ENCODE peak calls at places on chromosomes 3 and 15, in four cellular contexts. C is SK-N-SH, T is HepG2, P is K562. J is an unnamed sample.

GRCh38 chr3:123287962-123288302 is 86.2 kb downstream of the SEC22A start:
- DNase-seq in C (no peak), T (no peak), P (no peak), J (no peak)

GRCh38 chr15:96264351-96264798 is 66.1 kb upstream of the NR2F2 start:
- DNase-seq in C (no peak), T (peak; percentile 65), P (peak; percentile 46), J (no peak)

GRCh38 chr3:195060531-195061385 is 210.2 kb downstream of the XXYLT1 start:
- DNase-seq in C (peak; percentile 63), T (no peak), P (no peak), J (no peak)

GRCh38 chr15:49179433-49180190 is 9.6 kb downstream of the GALK2 start:
- DNase-seq in C (no peak), T (no peak), P (no peak), J (no peak)

GRCh38 chr15:32855942-32856341 is 138.1 kb downstream of the GREM1 start:
- DNase-seq in C (no peak), T (peak; percentile 81), P (no peak), J (no peak)

GRCh38 chr15:48459571-48460461 is 128.6 kb downstream of the DUT start:
- DNase-seq in C (no peak), T (no peak), P (no peak), J (no peak)

GRCh38 chr15:90402230-90402629 is 14.2 kb downstream of the IQGAP1 start:
- DNase-seq in C (no peak), T (peak; percentile 29), P (no peak), J (no peak)

GRCh38 chr3:32592696-32593353 is 22.2 kb upstream of the DYNC1LI1 start:
- DNase-seq in C (no peak), T (no peak), P (no peak), J (no peak)

GRCh38 chr15:34647569-34648334 is 64.3 kb upstream of the GOLGA8B start:
- DNase-seq in C (no peak), T (no peak), P (no peak), J (no peak)

GRCh38 chr3:13546667-13547171 is 2.2 kb upstream of the FBLN2 start:
- DNase-seq in C (peak; percentile 71), T (no peak), P (peak; percentile 92), J (no peak)

GRCh38 chr15:22963546-22964125 is 16.5 kb downstream of the CYFIP1 start:
- DNase-seq in C (peak; percentile 43), T (no peak), P (no peak), J (no peak)

GRCh38 chr15:25691544-25692430 is 171.3 kb downstream of the ATP10A start:
- DNase-seq in C (no peak), T (no peak), P (no peak), J (no peak)

GRCh38 chr3:65425880-65426279 is 612.8 kb downstream of the MAGI1 start:
- DNase-seq in C (peak; percentile 29), T (peak; percentile 18), P (no peak), J (no peak)

GRCh38 chr15:84752700-84753099 is 4.3 kb downstream of the ZNF592 start:
- DNase-seq in C (no peak), T (peak; percentile 28), P (no peak), J (no peak)

GRCh38 chr15:69337133-69337532 is 38.4 kb downstream of the PAQR5 start:
- DNase-seq in C (no peak), T (no peak), P (no peak), J (no peak)

GRCh38 chr3:176274161-176274560 is 923.1 kb downstream of the TBL1XR1 start:
- DNase-seq in C (no peak), T (no peak), P (no peak), J (no peak)

GRCh38 chr3:141275973-141276372 is 44.3 kb downstream of the PXYLP1 start:
- DNase-seq in C (no peak), T (peak; percentile 86), P (no peak), J (no peak)

GRCh38 chr3:152328841-152329240 is 60.1 kb downstream of the MBNL1 start:
- DNase-seq in C (no peak), T (peak; percentile 78), P (no peak), J (no peak)

GRCh38 chr15:80272987-80273386 is 21.0 kb upstream of the CTXND1 start:
- DNase-seq in C (no peak), T (no peak), P (no peak), J (no peak)

GRCh38 chr15:66483131-66483566 is 14.4 kb downstream of the SNAPC5 start:
- DNase-seq in C (no peak), T (no peak), P (no peak), J (no peak)

GRCh38 chr15:49279481-49280186 is 109.6 kb downstream of the GALK2 start:
- DNase-seq in C (no peak), T (no peak), P (no peak), J (no peak)

GRCh38 chr3:33035596-33035995 is 61.4 kb downstream of the GLB1 start:
- DNase-seq in C (no peak), T (no peak), P (no peak), J (no peak)

GRCh38 chr15:38890194-38890593 is 325.6 kb upstream of the RASGRP1 start:
- DNase-seq in C (no peak), T (no peak), P (no peak), J (no peak)

GRCh38 chr15:90221251-90221900 is 12.4 kb downstream of the CIB1 start:
- DNase-seq in C (peak; percentile 86), T (peak; percentile 67), P (peak; percentile 68), J (no peak)

GRCh38 chr3:54691230-54691900 is 236.5 kb downstream of the LRTM1 start:
- DNase-seq in C (no peak), T (no peak), P (no peak), J (no peak)

GRCh38 chr3:54698059-54698458 is 229.8 kb downstream of the LRTM1 start:
- DNase-seq in C (no peak), T (peak; percentile 19), P (no peak), J (no peak)

GRCh38 chr3:54696313-54696712 is 231.5 kb downstream of the LRTM1 start:
- DNase-seq in C (no peak), T (peak; percentile 22), P (no peak), J (no peak)
- TF ChIP-seq GABPA in C (no peak), T (no peak), P (no peak), J (no peak)

GRCh38 chr15:93235321-93235720 is 146.3 kb upstream of the RGMA start:
- DNase-seq in C (no peak), T (no peak), P (no peak), J (no peak)

GRCh38 chr15:93231994-93232393 is 143.0 kb upstream of the RGMA start:
- DNase-seq in C (no peak), T (no peak), P (no peak), J (no peak)

GRCh38 chr15:93231261-93231939 is 142.4 kb upstream of the RGMA start:
- DNase-seq in C (no peak), T (no peak), P (no peak), J (no peak)

GRCh38 chr15:93232840-93233239 is 143.8 kb upstream of the RGMA start:
- DNase-seq in C (no peak), T (no peak), P (no peak), J (no peak)

DNA sequence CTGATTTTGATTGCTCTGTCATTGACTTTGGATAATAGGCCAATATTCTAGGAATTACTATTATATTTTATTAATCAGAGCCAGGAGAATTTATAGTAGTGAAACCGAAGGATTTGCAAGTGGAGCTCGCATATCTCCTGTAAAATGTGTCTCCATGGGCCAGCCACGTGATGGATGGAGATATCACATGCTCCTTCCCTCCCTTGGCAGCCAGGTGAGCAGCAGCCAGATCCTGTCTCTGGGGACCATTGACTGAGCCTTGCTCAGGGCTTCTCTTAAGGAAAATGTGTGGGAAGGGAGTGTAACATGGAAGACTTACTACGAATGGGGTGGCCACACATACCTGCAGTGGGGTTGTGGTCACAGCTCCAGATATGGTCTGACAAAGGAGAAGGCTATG is 144.7 kb upstream of the RGMA start:
- DNase-seq in C (no peak), T (no peak), P (no peak), J (no peak)
- TF ChIP-seq SMC3 in C (no peak), T (no peak), P (no peak), J (no peak)

GRCh38 chr3:10743366-10744097 is 72.5 kb upstream of the SLC6A11 start:
- DNase-seq in C (no peak), T (no peak), P (no peak), J (no peak)

GRCh38 chr3:10742031-10742671 is 73.9 kb upstream of the SLC6A11 start:
- DNase-seq in C (no peak), T (no peak), P (no peak), J (no peak)

GRCh38 chr3:10740954-10741353 is 75.1 kb upstream of the SLC6A11 start:
- DNase-seq in C (no peak), T (no peak), P (no peak), J (no peak)

GRCh38 chr3:10737785-10738184 is 78.2 kb upstream of the SLC6A11 start:
- DNase-seq in C (no peak), T (no peak), P (no peak), J (no peak)

DNA sequence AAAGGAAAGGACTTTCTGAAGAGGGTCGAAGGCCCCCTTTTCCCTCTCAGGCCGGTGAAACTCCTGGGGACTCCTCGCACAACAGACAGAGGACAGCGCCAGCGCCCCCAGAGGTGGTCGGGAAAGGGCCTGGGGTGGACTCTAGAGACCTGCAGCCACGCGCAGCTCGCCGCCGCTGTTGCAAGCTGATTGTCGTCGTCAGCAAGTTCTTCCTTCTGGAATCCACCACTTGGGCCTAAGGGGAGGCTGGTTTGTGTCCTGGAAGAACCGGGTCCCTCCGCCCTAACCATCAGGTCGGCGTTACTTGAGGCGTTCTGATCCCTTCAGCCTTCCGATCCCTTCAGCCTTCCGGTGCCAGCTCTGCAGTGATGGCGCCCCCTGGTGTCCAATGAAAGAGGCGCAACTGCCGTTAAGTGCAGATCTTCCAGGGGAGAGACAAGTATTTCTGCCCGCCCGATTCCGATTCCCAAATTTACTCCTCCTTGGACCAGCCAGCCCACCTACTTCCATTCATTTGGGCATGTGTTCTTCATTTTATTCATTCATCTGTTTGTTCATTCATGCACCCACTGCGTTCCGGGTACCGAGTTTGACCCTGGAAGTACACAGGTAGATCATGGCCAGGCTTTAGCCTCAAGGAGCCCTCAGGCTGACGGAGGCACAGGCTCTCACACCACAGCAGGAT is 77.2 kb upstream of the SLC6A11 start:
- DNase-seq in C (peak; percentile 81), T (peak; percentile 38), P (peak; percentile 75), J (no peak)
- TF ChIP-seq GABPA in C (no peak), T (no peak), P (no peak), J (no peak)

DNA sequence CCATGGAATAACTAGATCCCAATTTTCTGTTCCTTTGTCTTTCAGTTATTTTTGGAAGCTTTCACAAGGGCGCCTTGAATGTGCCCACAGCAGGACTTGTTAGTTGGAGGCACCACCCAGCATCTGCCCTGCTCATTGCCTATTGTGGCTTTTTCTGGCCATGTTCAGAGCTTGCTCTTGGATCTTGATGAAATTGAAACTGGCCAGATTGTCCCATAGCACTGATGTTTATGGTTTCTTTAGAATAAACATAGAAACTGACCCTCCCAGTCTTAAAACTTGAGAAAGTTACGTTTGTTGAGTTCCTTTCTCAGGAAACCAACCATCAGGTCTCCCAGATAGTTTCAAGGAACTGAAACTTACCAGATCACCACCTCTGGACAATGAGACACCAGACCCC is 474.7 kb downstream of the IL5RA start:
- DNase-seq in C (no peak), T (no peak), P (no peak), J (no peak)
- TF ChIP-seq SMC3 in C (no peak), T (no peak), P (no peak), J (no peak)

GRCh38 chr3:40116478-40117162 is 192.9 kb upstream of the EIF1B start:
- DNase-seq in C (no peak), T (no peak), P (no peak), J (no peak)
- TF ChIP-seq GABPA in C (no peak), T (no peak), P (no peak), J (no peak)

GRCh38 chr15:78192826-78193594 is 41.4 kb downstream of the ACSBG1 start:
- DNase-seq in C (no peak), T (no peak), P (no peak), J (no peak)
- TF ChIP-seq SMC3 in C (no peak), T (no peak), P (no peak), J (no peak)

J was measured in GM12878.